ENCODE peak calls at places on chromosomes 12 and 14, in seven cellular contexts. M is HepG2, B is cardiac fibroblast, I is Panc1, K is neuronal stem cell, Q is breast epithelium, F is BJ. X is an unnamed sample.
A peak's percentile ranks its signal among the peaks of the same experiment; 100 is the strongest.

GRCh38 chr12:15540469-15540872 is 218.2 kb downstream of the PTPRO start:
- DNase-seq in M (no peak), B (peak; percentile 51), I (no peak), K (no peak), Q (no peak), F (peak; percentile 83), X (no peak)

GRCh38 chr12:101074940-101075680 is 134.9 kb downstream of the SLC5A8 start:
- DNase-seq in M (no peak), B (no peak), I (no peak), K (no peak), Q (no peak), F (no peak), X (no peak)

GRCh38 chr14:68464716-68465115 is 328.2 kb downstream of the ZFP36L1 start:
- DNase-seq in M (no peak), B (peak; percentile 25), I (no peak), K (no peak), Q (no peak), F (peak; percentile 37), X (peak; percentile 66)

GRCh38 chr12:23760495-23760894 is 189.0 kb downstream of the SOX5 start:
- DNase-seq in M (no peak), B (peak; percentile 6), I (no peak), K (peak; percentile 41), Q (no peak), F (no peak), X (peak; percentile 37)

GRCh38 chr12:69698769-69699540 is at the start of gene BEST3:
- DNase-seq in M (no peak), B (no peak), I (no peak), K (no peak), Q (no peak), F (no peak), X (no peak)

GRCh38 chr14:100341301-100342031 is 18.3 kb downstream of the SLC25A47 start:
- DNase-seq in M (no peak), B (peak; percentile 75), I (no peak), K (no peak), Q (no peak), F (peak; percentile 40), X (peak; percentile 88)

GRCh38 chr12:71710276-71711125 is 24.6 kb downstream of the TMEM19 start:
- DNase-seq in M (peak; percentile 34), B (peak; percentile 60), I (peak; percentile 61), K (no peak), Q (no peak), F (peak; percentile 45), X (peak; percentile 89)

GRCh38 chr14:79552778-79553177 is 658.5 kb downstream of the DIO2 start:
- DNase-seq in M (no peak), B (no peak), I (no peak), K (no peak), Q (no peak), F (no peak), X (no peak)

GRCh38 chr12:112153181-112153899 is 28.0 kb downstream of the TRAFD1 start:
- DNase-seq in M (no peak), B (no peak), I (no peak), K (no peak), Q (peak; percentile 41), F (no peak), X (no peak)

GRCh38 chr14:59299731-59300130 is 111.3 kb downstream of the DAAM1 start:
- DNase-seq in M (no peak), B (no peak), I (no peak), K (no peak), Q (no peak), F (no peak), X (no peak)

GRCh38 chr14:59067135-59067894 is 121.2 kb upstream of the DAAM1 start:
- DNase-seq in M (no peak), B (peak; percentile 13), I (no peak), K (no peak), Q (no peak), F (no peak), X (no peak)

GRCh38 chr12:131755305-131756113 is 44.6 kb downstream of the SFSWAP start:
- DNase-seq in M (peak; percentile 61), B (peak; percentile 23), I (no peak), K (no peak), Q (peak; percentile 5), F (no peak), X (no peak)

GRCh38 chr12:107568718-107569117 is 116.9 kb upstream of the PWP1 start:
- DNase-seq in M (no peak), B (no peak), I (no peak), K (no peak), Q (no peak), F (no peak), X (peak; percentile 45)

GRCh38 chr12:32922546-32923297 is 26.1 kb upstream of the PKP2 start:
- DNase-seq in M (no peak), B (no peak), I (no peak), K (no peak), Q (no peak), F (no peak), X (no peak)

GRCh38 chr12:123142518-123142840 is 8.4 kb downstream of the PITPNM2 start:
- DNase-seq in M (no peak), B (no peak), I (no peak), K (no peak), Q (no peak), F (no peak), X (no peak)

GRCh38 chr14:79836577-79836976 is 374.7 kb downstream of the DIO2 start:
- DNase-seq in M (no peak), B (no peak), I (no peak), K (no peak), Q (no peak), F (no peak), X (no peak)

GRCh38 chr12:52741378-52742195 is 35.6 kb downstream of the KRT76 start:
- DNase-seq in M (peak; percentile 24), B (peak; percentile 65), I (no peak), K (peak; percentile 83), Q (peak; percentile 61), F (no peak), X (no peak)

GRCh38 chr12:62844915-62845314 is 90.0 kb downstream of the PPM1H start:
- DNase-seq in M (no peak), B (no peak), I (no peak), K (no peak), Q (no peak), F (no peak), X (no peak)

GRCh38 chr12:101783150-101783549 is 43.9 kb upstream of the SYCP3 start:
- DNase-seq in M (no peak), B (no peak), I (no peak), K (no peak), Q (no peak), F (no peak), X (no peak)

GRCh38 chr12:99910342-99910741 is 74.4 kb downstream of the ANKS1B start:
- DNase-seq in M (no peak), B (no peak), I (no peak), K (no peak), Q (no peak), F (no peak), X (no peak)

GRCh38 chr12:130559806-130560205 is 156.3 kb downstream of the RIMBP2 start:
- DNase-seq in M (peak; percentile 24), B (no peak), I (no peak), K (no peak), Q (no peak), F (no peak), X (no peak)

GRCh38 chr12:18658829-18659228 is 79.0 kb downstream of the PLCZ1 start:
- DNase-seq in M (no peak), B (no peak), I (no peak), K (no peak), Q (no peak), F (no peak), X (peak; percentile 27)

GRCh38 chr12:31591308-31591901 is 469 bp upstream of the DENND5B start:
- DNase-seq in M (no peak), B (peak; percentile 52), I (peak; percentile 27), K (no peak), Q (no peak), F (no peak), X (no peak)

DNA sequence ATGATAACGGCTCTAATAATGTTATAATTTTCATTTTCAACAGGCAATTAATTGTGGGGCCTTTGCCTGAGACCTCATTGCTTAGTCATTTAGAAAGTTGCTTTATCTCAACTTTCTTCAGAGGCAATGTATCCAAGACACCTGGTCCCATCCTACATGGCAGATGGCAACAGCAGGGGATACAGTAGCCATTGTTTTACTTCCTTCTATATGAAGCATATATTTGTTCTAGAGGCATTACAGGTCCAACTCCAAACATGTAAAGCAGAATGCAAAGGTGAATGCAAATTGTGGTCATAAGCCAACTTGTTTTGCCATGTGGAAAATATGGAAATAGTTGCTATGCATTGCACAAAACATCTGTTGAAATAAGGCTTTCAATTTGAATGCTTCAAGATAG is 109.7 kb upstream of the BCAT1 start:
- DNase-seq in M (no peak), B (no peak), I (no peak), K (no peak), Q (no peak), F (no peak), X (no peak)
- H3K4me3 ChIP-seq in M (no peak overlapping the region), B (no peak overlapping the region), I (no peak overlapping the region), K (no peak overlapping the region), Q (no peak overlapping the region), F (no peak overlapping the region), X (no peak overlapping the region)

GRCh38 chr12:6430124-6430989 is 14.4 kb upstream of the CD27 start:
- DNase-seq in M (peak; percentile 72), B (peak; percentile 99), I (peak; percentile 56), K (no peak), Q (no peak), F (peak; percentile 93), X (peak; percentile 66)
- H3K4me3 ChIP-seq in M (peak overlapping the region; percentile 60), B (peak overlapping the region; percentile 25), I (peak overlapping the region; percentile 27), K (no peak overlapping the region), Q (peak overlapping the region; percentile 7), F (no peak overlapping the region), X (no peak overlapping the region)

GRCh38 chr12:41531147-41531829 is 343.2 kb downstream of the PDZRN4 start:
- DNase-seq in M (no peak), B (peak; percentile 30), I (no peak), K (no peak), Q (no peak), F (no peak), X (no peak)

GRCh38 chr12:41536813-41537490 is 348.8 kb downstream of the PDZRN4 start:
- DNase-seq in M (no peak), B (no peak), I (no peak), K (no peak), Q (no peak), F (no peak), X (no peak)

GRCh38 chr12:41527529-41528116 is 339.5 kb downstream of the PDZRN4 start:
- DNase-seq in M (no peak), B (no peak), I (no peak), K (no peak), Q (no peak), F (no peak), X (no peak)

GRCh38 chr12:41537522-41537921 is 349.4 kb downstream of the PDZRN4 start:
- DNase-seq in M (no peak), B (no peak), I (no peak), K (no peak), Q (no peak), F (no peak), X (no peak)

DNA sequence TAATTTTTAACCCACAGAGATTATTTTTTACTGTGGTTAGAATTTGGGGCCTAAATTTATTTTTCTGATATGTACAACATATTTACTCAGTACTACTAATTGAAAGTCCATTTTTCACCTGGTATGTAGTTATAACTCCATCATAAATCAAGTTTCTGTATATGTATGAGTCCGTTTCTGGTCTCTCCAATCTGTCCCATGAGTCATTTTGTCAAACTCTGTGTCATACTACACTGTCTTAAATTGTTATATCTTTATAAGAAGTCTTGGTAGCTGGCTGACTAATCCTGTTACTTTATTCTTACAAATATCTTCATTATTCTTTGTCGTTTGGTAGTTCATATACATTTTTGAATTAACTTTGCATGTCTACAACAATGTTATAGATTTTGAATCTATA is 344.0 kb downstream of the PDZRN4 start:
- DNase-seq in M (no peak), B (no peak), I (no peak), K (no peak), Q (no peak), F (no peak), X (no peak)
- H3K4me3 ChIP-seq in M (no peak overlapping the region), B (no peak overlapping the region), I (no peak overlapping the region), K (no peak overlapping the region), Q (no peak overlapping the region), F (no peak overlapping the region), X (no peak overlapping the region)

GRCh38 chr12:24952389-24952788 is 3.5 kb upstream of the BCAT1 start:
- DNase-seq in M (no peak), B (no peak), I (no peak), K (no peak), Q (no peak), F (no peak), X (no peak)
- H3K4me3 ChIP-seq in M (no peak overlapping the region), B (no peak overlapping the region), I (no peak overlapping the region), K (no peak overlapping the region), Q (no peak overlapping the region), F (no peak overlapping the region), X (no peak overlapping the region)